ENCODE peak calls at places on chromosomes 16 and 17, in seven cellular contexts. One of them, this sample, is unnamed.

GRCh38 chr17:16407911-16408588 is 7.3 kb upstream of the TRPV2 start:
- DNase-seq in HepG2: peak
- DNase-seq in GM12878: peak
- DNase-seq in HCT116: no peak
- DNase-seq in H1: peak
- DNase-seq in SK-N-SH: peak
- DNase-seq in K562: no peak
- DNase-seq in this sample: no peak

GRCh38 chr17:63930951-63931575 is 1.1 kb downstream of the CD79B start:
- DNase-seq in HepG2: no peak
- DNase-seq in GM12878: no peak
- DNase-seq in HCT116: no peak
- DNase-seq in H1: peak
- DNase-seq in SK-N-SH: peak
- DNase-seq in K562: peak
- DNase-seq in this sample: no peak

GRCh38 chr16:74570412-74571301 is 36.3 kb downstream of the GLG1 start:
- DNase-seq in HepG2: peak
- DNase-seq in GM12878: no peak
- DNase-seq in HCT116: no peak
- DNase-seq in H1: no peak
- DNase-seq in SK-N-SH: no peak
- DNase-seq in K562: no peak
- DNase-seq in this sample: no peak

GRCh38 chr16:71593048-71593999 is 16.4 kb upstream of the TAT start:
- DNase-seq in HepG2: peak
- DNase-seq in GM12878: no peak
- DNase-seq in HCT116: no peak
- DNase-seq in H1: no peak
- DNase-seq in SK-N-SH: no peak
- DNase-seq in K562: no peak
- DNase-seq in this sample: no peak

GRCh38 chr16:24978370-24978914 is 36.7 kb downstream of the ARHGAP17 start:
- DNase-seq in HepG2: no peak
- DNase-seq in GM12878: peak
- DNase-seq in HCT116: no peak
- DNase-seq in H1: no peak
- DNase-seq in SK-N-SH: no peak
- DNase-seq in K562: no peak
- DNase-seq in this sample: no peak

GRCh38 chr17:69900829-69901228 is 174.2 kb upstream of the KCNJ16 start:
- DNase-seq in HepG2: no peak
- DNase-seq in GM12878: no peak
- DNase-seq in HCT116: no peak
- DNase-seq in H1: no peak
- DNase-seq in SK-N-SH: no peak
- DNase-seq in K562: no peak
- DNase-seq in this sample: no peak

GRCh38 chr16:28616636-28617035 is 6.8 kb upstream of the SULT1A1 start:
- DNase-seq in HepG2: no peak
- DNase-seq in GM12878: no peak
- DNase-seq in HCT116: no peak
- DNase-seq in H1: no peak
- DNase-seq in SK-N-SH: no peak
- DNase-seq in K562: no peak
- DNase-seq in this sample: no peak

GRCh38 chr16:78563905-78564304 is 464.5 kb downstream of the WWOX start:
- DNase-seq in HepG2: no peak
- DNase-seq in GM12878: no peak
- DNase-seq in HCT116: no peak
- DNase-seq in H1: no peak
- DNase-seq in SK-N-SH: no peak
- DNase-seq in K562: no peak
- DNase-seq in this sample: peak

GRCh38 chr16:2053211-2053610 is 5.4 kb downstream of the TSC2 start:
- DNase-seq in HepG2: no peak
- DNase-seq in GM12878: no peak
- DNase-seq in HCT116: no peak
- DNase-seq in H1: no peak
- DNase-seq in SK-N-SH: no peak
- DNase-seq in K562: no peak
- DNase-seq in this sample: no peak

GRCh38 chr17:59165933-59166342 is 10.4 kb downstream of the PRR11 start:
- DNase-seq in HepG2: peak
- DNase-seq in GM12878: peak
- DNase-seq in HCT116: peak
- DNase-seq in H1: peak
- DNase-seq in SK-N-SH: peak
- DNase-seq in K562: no peak
- DNase-seq in this sample: peak

GRCh38 chr17:6639014-6639650 is 1.4 kb downstream of the KIAA0753 start:
- DNase-seq in HepG2: no peak
- DNase-seq in GM12878: no peak
- DNase-seq in HCT116: no peak
- DNase-seq in H1: no peak
- DNase-seq in SK-N-SH: no peak
- DNase-seq in K562: peak
- DNase-seq in this sample: no peak

GRCh38 chr17:57493171-57493570 is 236.8 kb downstream of the MSI2 start:
- DNase-seq in HepG2: no peak
- DNase-seq in GM12878: no peak
- DNase-seq in HCT116: no peak
- DNase-seq in H1: no peak
- DNase-seq in SK-N-SH: no peak
- DNase-seq in K562: no peak
- DNase-seq in this sample: no peak

GRCh38 chr16:3725291-3725690 is 8.0 kb upstream of the TRAP1 start:
- DNase-seq in HepG2: no peak
- DNase-seq in GM12878: no peak
- DNase-seq in HCT116: no peak
- DNase-seq in H1: no peak
- DNase-seq in SK-N-SH: no peak
- DNase-seq in K562: no peak
- DNase-seq in this sample: no peak

DNA sequence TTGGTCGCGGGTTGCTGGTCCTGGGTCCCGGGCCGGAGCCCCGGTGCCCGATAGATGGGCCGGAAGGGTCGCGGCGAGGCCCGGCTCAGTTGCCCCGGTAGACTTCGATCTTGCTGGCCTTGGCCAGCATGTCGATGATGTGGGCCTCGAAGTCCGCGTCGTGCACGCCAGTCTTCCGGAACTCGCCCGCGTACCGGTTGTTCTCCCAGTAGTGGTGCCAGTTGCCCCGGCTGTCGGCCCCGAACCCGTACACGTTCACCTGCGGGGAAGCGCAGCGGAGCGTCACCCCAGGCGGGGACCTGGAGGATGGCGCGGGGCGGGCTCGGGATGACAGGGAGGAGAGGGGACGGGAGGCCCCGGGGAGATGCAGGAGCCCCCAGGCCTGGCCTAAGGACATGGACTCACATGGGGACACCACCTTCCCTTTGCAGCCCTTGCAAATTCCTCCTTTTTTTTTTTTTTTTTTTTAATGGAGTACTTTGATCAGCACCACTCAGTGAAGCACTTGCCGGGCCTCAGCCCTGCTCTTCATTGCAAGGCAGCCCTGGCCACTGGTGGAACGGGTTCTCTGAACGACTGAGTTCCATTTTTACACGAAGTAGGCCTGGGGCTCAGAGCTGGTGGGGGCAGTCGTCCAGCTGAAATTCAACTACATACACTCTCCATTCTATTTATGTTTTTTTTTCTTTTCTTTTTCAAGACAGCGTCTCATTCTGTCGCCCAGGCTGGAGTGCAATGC is 35.1 kb downstream of the DDX19A start:
- DNase-seq in HepG2: no peak
- DNase-seq in GM12878: no peak
- DNase-seq in HCT116: no peak
- DNase-seq in H1: no peak
- DNase-seq in SK-N-SH: no peak
- DNase-seq in K562: no peak
- DNase-seq in this sample: no peak
- TF ChIP-seq JUND in HepG2: no peak
- TF ChIP-seq JUND in GM12878: no peak
- TF ChIP-seq JUND in HCT116: no peak
- TF ChIP-seq JUND in H1: no peak
- TF ChIP-seq JUND in SK-N-SH: no peak
- TF ChIP-seq JUND in K562: no peak
- TF ChIP-seq JUND in this sample: no peak

DNA sequence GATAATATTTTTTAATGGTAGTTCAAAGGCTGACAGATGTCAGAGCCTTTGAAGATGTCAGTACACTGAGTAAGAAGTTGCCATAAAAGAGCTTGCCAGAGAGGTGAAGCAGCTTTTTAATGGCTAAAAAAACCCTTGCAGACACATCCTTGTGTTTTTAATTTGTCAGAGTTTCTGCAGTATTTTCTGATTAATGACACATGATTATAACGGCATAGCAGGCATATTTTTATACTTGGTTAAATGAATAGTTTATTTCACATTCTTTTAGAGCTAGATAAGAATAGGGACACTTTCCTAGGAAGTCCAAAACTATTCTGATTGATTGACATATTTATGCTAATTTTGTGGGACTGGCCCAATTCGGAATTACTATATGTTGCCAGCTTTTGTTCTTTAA is 305.7 kb downstream of the CEP112 start:
- DNase-seq in HepG2: no peak
- DNase-seq in GM12878: no peak
- DNase-seq in HCT116: no peak
- DNase-seq in H1: no peak
- DNase-seq in SK-N-SH: no peak
- DNase-seq in K562: no peak
- DNase-seq in this sample: no peak
- TF ChIP-seq JUND in HepG2: no peak
- TF ChIP-seq JUND in GM12878: no peak
- TF ChIP-seq JUND in HCT116: no peak
- TF ChIP-seq JUND in H1: no peak
- TF ChIP-seq JUND in SK-N-SH: peak
- TF ChIP-seq JUND in K562: no peak
- TF ChIP-seq JUND in this sample: no peak

DNA sequence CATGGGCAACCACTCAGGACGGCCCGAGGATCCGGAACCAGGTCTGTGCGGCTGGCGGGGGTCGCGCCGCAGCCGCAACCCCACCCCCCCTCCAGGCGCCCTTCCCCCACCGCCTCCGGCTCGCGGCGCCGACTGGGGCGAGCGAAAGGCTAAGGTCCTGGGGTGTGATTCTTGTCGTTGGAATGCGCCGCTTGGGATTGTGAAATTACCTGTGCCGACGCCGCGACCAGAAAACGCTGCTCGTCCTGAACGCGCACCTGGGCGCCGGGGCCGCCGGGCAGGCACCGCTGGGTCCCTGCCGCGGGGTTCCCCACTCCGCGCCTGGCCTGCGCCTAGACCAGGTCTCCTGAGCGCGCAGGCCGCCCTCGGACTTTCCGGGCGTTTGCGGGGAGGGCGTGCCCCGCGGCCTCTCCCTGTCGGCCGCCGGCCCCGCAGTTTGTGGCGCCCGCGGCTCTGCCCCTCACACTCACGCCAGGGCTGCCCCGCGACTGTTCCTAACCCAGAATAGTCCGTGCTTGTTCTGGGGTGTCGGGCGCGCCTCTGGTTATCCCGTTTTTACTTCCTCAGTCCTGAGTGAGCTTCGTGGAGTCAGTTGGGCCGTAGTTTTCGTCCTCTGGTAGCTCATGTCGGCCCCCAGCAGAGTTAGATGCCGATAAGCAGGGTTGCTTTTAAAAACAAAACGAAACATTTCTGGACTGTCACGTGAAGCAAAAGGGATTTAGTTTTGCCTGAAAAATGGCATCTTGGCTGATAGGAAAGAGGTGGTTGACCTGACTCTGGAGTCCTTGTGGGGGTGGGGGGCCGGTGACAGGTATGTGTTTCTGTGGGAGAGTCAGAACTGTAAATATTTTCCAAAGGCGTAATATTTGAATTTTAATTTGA is 147.3 kb downstream of the SPECC1 start:
- DNase-seq in HepG2: peak
- DNase-seq in GM12878: no peak
- DNase-seq in HCT116: peak
- DNase-seq in H1: no peak
- DNase-seq in SK-N-SH: peak
- DNase-seq in K562: peak
- DNase-seq in this sample: peak
- TF ChIP-seq JUND in HepG2: no peak
- TF ChIP-seq JUND in GM12878: no peak
- TF ChIP-seq JUND in HCT116: no peak
- TF ChIP-seq JUND in H1: no peak
- TF ChIP-seq JUND in SK-N-SH: no peak
- TF ChIP-seq JUND in K562: no peak
- TF ChIP-seq JUND in this sample: no peak

DNA sequence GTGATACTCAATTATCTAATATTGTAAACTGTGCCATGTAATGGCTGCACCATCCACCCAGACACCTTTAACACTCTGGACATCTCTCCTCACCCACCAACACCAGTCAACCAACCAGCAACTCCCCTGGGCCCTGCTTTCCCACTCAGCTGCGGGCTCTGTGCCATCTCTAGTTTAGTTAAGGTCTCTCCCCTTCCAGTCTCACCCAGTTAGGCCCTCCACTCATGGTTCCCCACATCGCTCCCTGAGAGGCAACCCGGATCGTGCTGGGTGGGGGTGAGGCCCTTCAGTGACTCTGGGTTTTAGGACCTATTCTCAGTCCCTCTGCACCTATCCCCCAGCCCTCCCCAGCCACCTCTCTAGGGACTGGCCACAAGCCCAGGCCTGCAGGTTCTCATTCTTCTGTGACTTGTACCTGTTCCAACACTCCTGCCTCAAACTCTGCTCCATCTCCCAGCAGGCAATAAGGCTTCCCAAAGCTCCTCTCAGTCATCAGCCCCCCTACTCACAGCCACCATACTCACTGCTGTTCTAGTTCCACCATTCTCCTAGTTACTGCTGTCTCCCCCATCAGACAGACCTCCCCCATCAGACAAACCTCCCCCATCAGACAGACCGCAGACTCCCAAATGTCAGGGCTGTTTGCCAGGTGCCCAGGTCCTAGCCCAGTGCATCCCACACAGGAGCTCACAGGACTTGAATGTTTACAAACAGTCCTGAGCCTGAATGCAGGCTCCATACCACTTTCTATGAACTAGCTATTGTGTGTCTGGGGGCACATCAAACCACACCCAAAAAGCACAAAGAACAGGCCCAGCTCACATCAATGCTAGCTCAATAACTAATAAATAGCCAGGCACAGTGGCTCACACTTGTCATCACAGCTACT is 2.6 kb downstream of the TK2 start:
- DNase-seq in HepG2: no peak
- DNase-seq in GM12878: no peak
- DNase-seq in HCT116: no peak
- DNase-seq in H1: no peak
- DNase-seq in SK-N-SH: no peak
- DNase-seq in K562: no peak
- DNase-seq in this sample: no peak
- TF ChIP-seq JUND in HepG2: no peak
- TF ChIP-seq JUND in GM12878: no peak
- TF ChIP-seq JUND in HCT116: no peak
- TF ChIP-seq JUND in H1: no peak
- TF ChIP-seq JUND in SK-N-SH: no peak
- TF ChIP-seq JUND in K562: no peak
- TF ChIP-seq JUND in this sample: no peak

This sample was measured in T47D.